ENCODE peak calls at places on chromosomes 2 and 18, in nine cellular contexts. R, S, X, Y, F, H, B, E and O are unnamed samples.

GRCh38 chr2:149661844-149662243 is 74.3 kb upstream of the MMADHC start:
- DNase-seq in R (no peak), S (no peak), X (no peak), Y (no peak), F (no peak), H (no peak), B (no peak), E (no peak), O (no peak)

GRCh38 chr18:45755936-45756335 is 32.0 kb downstream of the SLC14A1 start:
- DNase-seq in R (no peak), S (no peak), X (no peak), Y (no peak), F (peak; percentile 37), H (no peak), B (no peak), E (no peak), O (peak; percentile 21)

GRCh38 chr2:64863097-64863820 is 125.9 kb upstream of the SLC1A4 start:
- DNase-seq in R (no peak), S (no peak), X (no peak), Y (no peak), F (no peak), H (no peak), B (no peak), E (no peak), O (no peak)

GRCh38 chr2:37782155-37782673 is 110.8 kb upstream of the CDC42EP3 start:
- DNase-seq in R (no peak), S (no peak), X (no peak), Y (no peak), F (no peak), H (no peak), B (no peak), E (no peak), O (no peak)

GRCh38 chr2:169528271-169528701 is 18.8 kb downstream of the KLHL41 start:
- DNase-seq in R (no peak), S (peak; percentile 82), X (peak; percentile 74), Y (no peak), F (peak; percentile 61), H (no peak), B (peak; percentile 44), E (peak; percentile 83), O (peak; percentile 34)

GRCh38 chr2:152562208-152562884 is 154.9 kb downstream of the PRPF40A start:
- DNase-seq in R (no peak), S (no peak), X (no peak), Y (no peak), F (no peak), H (no peak), B (no peak), E (no peak), O (no peak)

GRCh38 chr18:9741821-9742541 is 33.9 kb downstream of the RAB31 start:
- DNase-seq in R (no peak), S (peak; percentile 43), X (peak; percentile 13), Y (no peak), F (no peak), H (no peak), B (no peak), E (no peak), O (no peak)

GRCh38 chr2:109144271-109144670 is 15.3 kb downstream of the SH3RF3 start:
- DNase-seq in R (no peak), S (no peak), X (no peak), Y (no peak), F (peak; percentile 51), H (no peak), B (no peak), E (peak; percentile 14), O (no peak)

GRCh38 chr18:22924589-22924988 is 8.5 kb upstream of the RBBP8 start:
- DNase-seq in R (no peak), S (no peak), X (no peak), Y (no peak), F (no peak), H (no peak), B (no peak), E (no peak), O (no peak)

GRCh38 chr2:71611781-71612545 is 158.6 kb downstream of the DYSF start:
- DNase-seq in R (no peak), S (no peak), X (no peak), Y (no peak), F (no peak), H (no peak), B (no peak), E (no peak), O (no peak)

GRCh38 chr2:196821195-196821594 is 12.0 kb upstream of the C2orf66 start:
- DNase-seq in R (no peak), S (no peak), X (no peak), Y (no peak), F (no peak), H (no peak), B (no peak), E (no peak), O (no peak)